ENCODE peak calls at places on chromosome 6, in nine cellular contexts. One of them, this sample, is unnamed.

GRCh38 chr6:109606362-109606761 is 84.6 kb downstream of the AK9 start:
- DNase-seq in KBM-7: no peak
- DNase-seq in astrocyte of the spinal cord: no peak
- DNase-seq in stimulated activated CD8-positive, alpha-beta memory T cell treated with anti-CD3 and anti-CD28 coated beads, Interleukin-7, amount 100 ng/mL, for 48 hours: no peak
- DNase-seq in ecto neural progenitor cell: no peak
- DNase-seq in NCI-H510A treated with DMSO at 0.1 percent for 48 hours: no peak
- DNase-seq in RPMI7951: no peak
- DNase-seq in HTR-8/SVneo: no peak
- DNase-seq in HS-5: no peak
- DNase-seq in this sample: no peak

GRCh38 chr6:128882991-128883571 is at the start of gene LAMA2:
- DNase-seq in RPMI7951: peak
- DNase-seq in astrocyte of the spinal cord: peak
- DNase-seq in stimulated activated CD8-positive, alpha-beta memory T cell treated with anti-CD3 and anti-CD28 coated beads, Interleukin-7, amount 100 ng/mL, for 48 hours: no peak
- DNase-seq in HTR-8/SVneo: no peak
- DNase-seq in ecto neural progenitor cell: peak
- DNase-seq in NCI-H510A treated with DMSO at 0.1 percent for 48 hours: peak
- DNase-seq in KBM-7: peak
- DNase-seq in HS-5: no peak
- DNase-seq in this sample: peak

GRCh38 chr6:13215390-13215789 is 112.9 kb downstream of the TBC1D7 start:
- DNase-seq in HS-5: no peak
- DNase-seq in RPMI7951: no peak
- DNase-seq in NCI-H510A treated with DMSO at 0.1 percent for 48 hours: no peak
- DNase-seq in stimulated activated CD8-positive, alpha-beta memory T cell treated with anti-CD3 and anti-CD28 coated beads, Interleukin-7, amount 100 ng/mL, for 48 hours: no peak
- DNase-seq in HTR-8/SVneo: no peak
- DNase-seq in ecto neural progenitor cell: no peak
- DNase-seq in astrocyte of the spinal cord: no peak
- DNase-seq in KBM-7: no peak
- DNase-seq in this sample: no peak

GRCh38 chr6:79045966-79046365 is 32.1 kb downstream of the PHIP start:
- DNase-seq in astrocyte of the spinal cord: no peak
- DNase-seq in KBM-7: no peak
- DNase-seq in HTR-8/SVneo: no peak
- DNase-seq in HS-5: no peak
- DNase-seq in stimulated activated CD8-positive, alpha-beta memory T cell treated with anti-CD3 and anti-CD28 coated beads, Interleukin-7, amount 100 ng/mL, for 48 hours: no peak
- DNase-seq in ecto neural progenitor cell: no peak
- DNase-seq in RPMI7951: no peak
- DNase-seq in NCI-H510A treated with DMSO at 0.1 percent for 48 hours: no peak
- DNase-seq in this sample: no peak

GRCh38 chr6:11277275-11278206 is 45.1 kb upstream of the NEDD9 start:
- DNase-seq in NCI-H510A treated with DMSO at 0.1 percent for 48 hours: no peak
- DNase-seq in astrocyte of the spinal cord: peak
- DNase-seq in stimulated activated CD8-positive, alpha-beta memory T cell treated with anti-CD3 and anti-CD28 coated beads, Interleukin-7, amount 100 ng/mL, for 48 hours: no peak
- DNase-seq in ecto neural progenitor cell: no peak
- DNase-seq in KBM-7: no peak
- DNase-seq in RPMI7951: peak
- DNase-seq in HTR-8/SVneo: peak
- DNase-seq in HS-5: peak
- DNase-seq in this sample: peak

GRCh38 chr6:92577077-92577719 is 842.2 kb downstream of the EPHA7 start:
- DNase-seq in NCI-H510A treated with DMSO at 0.1 percent for 48 hours: no peak
- DNase-seq in stimulated activated CD8-positive, alpha-beta memory T cell treated with anti-CD3 and anti-CD28 coated beads, Interleukin-7, amount 100 ng/mL, for 48 hours: no peak
- DNase-seq in KBM-7: no peak
- DNase-seq in RPMI7951: no peak
- DNase-seq in HS-5: peak
- DNase-seq in HTR-8/SVneo: no peak
- DNase-seq in ecto neural progenitor cell: peak
- DNase-seq in astrocyte of the spinal cord: peak
- DNase-seq in this sample: no peak

GRCh38 chr6:51891784-51892183 is 195.6 kb downstream of the PKHD1 start:
- DNase-seq in ecto neural progenitor cell: no peak
- DNase-seq in NCI-H510A treated with DMSO at 0.1 percent for 48 hours: no peak
- DNase-seq in RPMI7951: no peak
- DNase-seq in KBM-7: no peak
- DNase-seq in stimulated activated CD8-positive, alpha-beta memory T cell treated with anti-CD3 and anti-CD28 coated beads, Interleukin-7, amount 100 ng/mL, for 48 hours: no peak
- DNase-seq in astrocyte of the spinal cord: no peak
- DNase-seq in HTR-8/SVneo: no peak
- DNase-seq in HS-5: no peak
- DNase-seq in this sample: no peak

GRCh38 chr6:87540541-87540940 is 49.2 kb downstream of the RARS2 start:
- DNase-seq in astrocyte of the spinal cord: no peak
- DNase-seq in stimulated activated CD8-positive, alpha-beta memory T cell treated with anti-CD3 and anti-CD28 coated beads, Interleukin-7, amount 100 ng/mL, for 48 hours: no peak
- DNase-seq in NCI-H510A treated with DMSO at 0.1 percent for 48 hours: no peak
- DNase-seq in ecto neural progenitor cell: no peak
- DNase-seq in HS-5: no peak
- DNase-seq in KBM-7: no peak
- DNase-seq in HTR-8/SVneo: no peak
- DNase-seq in RPMI7951: no peak
- DNase-seq in this sample: no peak

GRCh38 chr6:73610444-73611275 is 43.1 kb downstream of the SLC17A5 start:
- DNase-seq in NCI-H510A treated with DMSO at 0.1 percent for 48 hours: peak
- DNase-seq in astrocyte of the spinal cord: peak
- DNase-seq in HS-5: peak
- DNase-seq in ecto neural progenitor cell: no peak
- DNase-seq in stimulated activated CD8-positive, alpha-beta memory T cell treated with anti-CD3 and anti-CD28 coated beads, Interleukin-7, amount 100 ng/mL, for 48 hours: no peak
- DNase-seq in RPMI7951: peak
- DNase-seq in KBM-7: peak
- DNase-seq in HTR-8/SVneo: peak
- DNase-seq in this sample: peak

GRCh38 chr6:100210138-100210872 is 216.3 kb upstream of the MCHR2 start:
- DNase-seq in astrocyte of the spinal cord: no peak
- DNase-seq in HS-5: no peak
- DNase-seq in KBM-7: no peak
- DNase-seq in RPMI7951: peak
- DNase-seq in ecto neural progenitor cell: peak
- DNase-seq in stimulated activated CD8-positive, alpha-beta memory T cell treated with anti-CD3 and anti-CD28 coated beads, Interleukin-7, amount 100 ng/mL, for 48 hours: no peak
- DNase-seq in NCI-H510A treated with DMSO at 0.1 percent for 48 hours: no peak
- DNase-seq in HTR-8/SVneo: no peak
- DNase-seq in this sample: no peak

GRCh38 chr6:157955675-157956074 is 26.0 kb upstream of the SYNJ2 start:
- DNase-seq in astrocyte of the spinal cord: no peak
- DNase-seq in HS-5: no peak
- DNase-seq in NCI-H510A treated with DMSO at 0.1 percent for 48 hours: no peak
- DNase-seq in HTR-8/SVneo: no peak
- DNase-seq in stimulated activated CD8-positive, alpha-beta memory T cell treated with anti-CD3 and anti-CD28 coated beads, Interleukin-7, amount 100 ng/mL, for 48 hours: no peak
- DNase-seq in KBM-7: no peak
- DNase-seq in ecto neural progenitor cell: peak
- DNase-seq in RPMI7951: no peak
- DNase-seq in this sample: peak

GRCh38 chr6:30067460-30068139 is 602 bp downstream of the PPP1R11 start:
- DNase-seq in HS-5: no peak
- DNase-seq in ecto neural progenitor cell: no peak
- DNase-seq in RPMI7951: no peak
- DNase-seq in KBM-7: no peak
- DNase-seq in HTR-8/SVneo: no peak
- DNase-seq in NCI-H510A treated with DMSO at 0.1 percent for 48 hours: no peak
- DNase-seq in stimulated activated CD8-positive, alpha-beta memory T cell treated with anti-CD3 and anti-CD28 coated beads, Interleukin-7, amount 100 ng/mL, for 48 hours: no peak
- DNase-seq in astrocyte of the spinal cord: no peak
- DNase-seq in this sample: no peak

GRCh38 chr6:917296-917695 is 224.4 kb upstream of the EXOC2 start:
- DNase-seq in NCI-H510A treated with DMSO at 0.1 percent for 48 hours: no peak
- DNase-seq in astrocyte of the spinal cord: no peak
- DNase-seq in ecto neural progenitor cell: no peak
- DNase-seq in KBM-7: no peak
- DNase-seq in RPMI7951: no peak
- DNase-seq in HTR-8/SVneo: no peak
- DNase-seq in HS-5: no peak
- DNase-seq in stimulated activated CD8-positive, alpha-beta memory T cell treated with anti-CD3 and anti-CD28 coated beads, Interleukin-7, amount 100 ng/mL, for 48 hours: no peak
- DNase-seq in this sample: no peak

GRCh38 chr6:165439928-165440554 is 130.6 kb upstream of the C6orf118 start:
- DNase-seq in astrocyte of the spinal cord: peak
- DNase-seq in ecto neural progenitor cell: no peak
- DNase-seq in KBM-7: peak
- DNase-seq in HTR-8/SVneo: peak
- DNase-seq in stimulated activated CD8-positive, alpha-beta memory T cell treated with anti-CD3 and anti-CD28 coated beads, Interleukin-7, amount 100 ng/mL, for 48 hours: no peak
- DNase-seq in NCI-H510A treated with DMSO at 0.1 percent for 48 hours: peak
- DNase-seq in HS-5: peak
- DNase-seq in RPMI7951: peak
- DNase-seq in this sample: peak

GRCh38 chr6:110475255-110475654 is 1.2 kb downstream of the SLC22A16 start:
- DNase-seq in ecto neural progenitor cell: no peak
- DNase-seq in HTR-8/SVneo: no peak
- DNase-seq in astrocyte of the spinal cord: no peak
- DNase-seq in HS-5: no peak
- DNase-seq in RPMI7951: no peak
- DNase-seq in NCI-H510A treated with DMSO at 0.1 percent for 48 hours: no peak
- DNase-seq in stimulated activated CD8-positive, alpha-beta memory T cell treated with anti-CD3 and anti-CD28 coated beads, Interleukin-7, amount 100 ng/mL, for 48 hours: no peak
- DNase-seq in KBM-7: peak
- DNase-seq in this sample: no peak

GRCh38 chr6:159691133-159691962 is 1.7 kb downstream of the SOD2 start:
- DNase-seq in KBM-7: peak
- DNase-seq in NCI-H510A treated with DMSO at 0.1 percent for 48 hours: peak
- DNase-seq in HTR-8/SVneo: peak
- DNase-seq in stimulated activated CD8-positive, alpha-beta memory T cell treated with anti-CD3 and anti-CD28 coated beads, Interleukin-7, amount 100 ng/mL, for 48 hours: no peak
- DNase-seq in ecto neural progenitor cell: peak
- DNase-seq in HS-5: peak
- DNase-seq in RPMI7951: peak
- DNase-seq in astrocyte of the spinal cord: peak
- DNase-seq in this sample: peak

GRCh38 chr6:33429745-33430042 is 9.8 kb downstream of the SYNGAP1 start:
- DNase-seq in RPMI7951: no peak
- DNase-seq in HTR-8/SVneo: no peak
- DNase-seq in stimulated activated CD8-positive, alpha-beta memory T cell treated with anti-CD3 and anti-CD28 coated beads, Interleukin-7, amount 100 ng/mL, for 48 hours: no peak
- DNase-seq in ecto neural progenitor cell: no peak
- DNase-seq in HS-5: no peak
- DNase-seq in KBM-7: no peak
- DNase-seq in NCI-H510A treated with DMSO at 0.1 percent for 48 hours: no peak
- DNase-seq in astrocyte of the spinal cord: no peak
- DNase-seq in this sample: no peak